ENCODE peak calls at places on chromosomes 5 and 9, in six cellular contexts. One of them, this sample, is unnamed.

GRCh38 chr5:37738057-37738691 is 101.7 kb downstream of the GDNF start:
- DNase-seq in effector memory CD4-positive, alpha-beta T cell: no peak
- DNase-seq in A549: no peak
- DNase-seq in IMR-90: peak; percentile 93
- DNase-seq in ovary: no peak
- DNase-seq in aorta: no peak
- DNase-seq in this sample: peak; percentile 68

GRCh38 chr5:176542596-176543427 is 5.6 kb upstream of the RNF44 start:
- DNase-seq in aorta: no peak
- DNase-seq in IMR-90: peak; percentile 23
- DNase-seq in effector memory CD4-positive, alpha-beta T cell: no peak
- DNase-seq in ovary: peak; percentile 48
- DNase-seq in A549: no peak
- DNase-seq in this sample: peak; percentile 32

GRCh38 chr9:129318121-129319075 is 140.3 kb upstream of the IER5L start:
- DNase-seq in ovary: peak; percentile 61
- DNase-seq in IMR-90: no peak
- DNase-seq in A549: no peak
- DNase-seq in effector memory CD4-positive, alpha-beta T cell: no peak
- DNase-seq in aorta: peak; percentile 69
- DNase-seq in this sample: no peak

GRCh38 chr5:19240150-19240549 is 747.9 kb downstream of the CDH18 start:
- DNase-seq in A549: no peak
- DNase-seq in effector memory CD4-positive, alpha-beta T cell: no peak
- DNase-seq in IMR-90: no peak
- DNase-seq in ovary: no peak
- DNase-seq in aorta: no peak
- DNase-seq in this sample: no peak

GRCh38 chr9:117543089-117543488 is 128.2 kb upstream of the ASTN2 start:
- DNase-seq in ovary: no peak
- DNase-seq in IMR-90: no peak
- DNase-seq in effector memory CD4-positive, alpha-beta T cell: no peak
- DNase-seq in aorta: no peak
- DNase-seq in A549: no peak
- DNase-seq in this sample: no peak

GRCh38 chr5:77563475-77563874 is 71.4 kb upstream of the WDR41 start:
- DNase-seq in A549: no peak
- DNase-seq in ovary: no peak
- DNase-seq in aorta: no peak
- DNase-seq in IMR-90: no peak
- DNase-seq in effector memory CD4-positive, alpha-beta T cell: no peak
- DNase-seq in this sample: no peak

GRCh38 chr5:133293953-133294352 is 242.1 kb downstream of the HSPA4 start:
- DNase-seq in IMR-90: no peak
- DNase-seq in aorta: no peak
- DNase-seq in ovary: no peak
- DNase-seq in A549: no peak
- DNase-seq in effector memory CD4-positive, alpha-beta T cell: no peak
- DNase-seq in this sample: no peak

GRCh38 chr5:96373006-96373405 is 60.0 kb downstream of the PCSK1 start:
- DNase-seq in ovary: no peak
- DNase-seq in A549: no peak
- DNase-seq in effector memory CD4-positive, alpha-beta T cell: no peak
- DNase-seq in IMR-90: no peak
- DNase-seq in aorta: no peak
- DNase-seq in this sample: no peak

GRCh38 chr9:16058131-16058549 is 505.3 kb downstream of the CCDC171 start:
- DNase-seq in ovary: no peak
- DNase-seq in IMR-90: peak; percentile 86
- DNase-seq in effector memory CD4-positive, alpha-beta T cell: no peak
- DNase-seq in A549: no peak
- DNase-seq in aorta: no peak
- DNase-seq in this sample: peak; percentile 47

GRCh38 chr5:143401253-143401845 is 2.1 kb downstream of the NR3C1 start:
- DNase-seq in aorta: no peak
- DNase-seq in IMR-90: peak; percentile 52
- DNase-seq in effector memory CD4-positive, alpha-beta T cell: no peak
- DNase-seq in ovary: no peak
- DNase-seq in A549: no peak
- DNase-seq in this sample: no peak

GRCh38 chr5:57034517-57034916 is 82.6 kb upstream of the MIER3 start:
- DNase-seq in ovary: no peak
- DNase-seq in aorta: no peak
- DNase-seq in IMR-90: no peak
- DNase-seq in A549: no peak
- DNase-seq in effector memory CD4-positive, alpha-beta T cell: no peak
- DNase-seq in this sample: no peak

GRCh38 chr5:4905674-4906528 is 234.2 kb upstream of the ADAMTS16 start:
- DNase-seq in A549: no peak
- DNase-seq in aorta: peak; percentile 66
- DNase-seq in ovary: peak; percentile 78
- DNase-seq in effector memory CD4-positive, alpha-beta T cell: no peak
- DNase-seq in IMR-90: no peak
- DNase-seq in this sample: no peak

GRCh38 chr9:113187935-113188595 is 33.0 kb downstream of the FKBP15 start:
- DNase-seq in A549: peak; percentile 22
- DNase-seq in IMR-90: peak; percentile 94
- DNase-seq in ovary: no peak
- DNase-seq in aorta: peak; percentile 80
- DNase-seq in effector memory CD4-positive, alpha-beta T cell: no peak
- DNase-seq in this sample: peak; percentile 55

GRCh38 chr5:177438468-177438867 is 8.1 kb upstream of the PRR7 start:
- DNase-seq in aorta: no peak
- DNase-seq in effector memory CD4-positive, alpha-beta T cell: no peak
- DNase-seq in A549: no peak
- DNase-seq in IMR-90: no peak
- DNase-seq in ovary: no peak
- DNase-seq in this sample: no peak

GRCh38 chr5:98997000-98997399 is 68.2 kb upstream of the CHD1 start:
- DNase-seq in aorta: no peak
- DNase-seq in effector memory CD4-positive, alpha-beta T cell: no peak
- DNase-seq in A549: no peak
- DNase-seq in ovary: no peak
- DNase-seq in IMR-90: peak; percentile 29
- DNase-seq in this sample: no peak

GRCh38 chr9:137811283-137811870 is 66.2 kb upstream of the CACNA1B start:
- DNase-seq in effector memory CD4-positive, alpha-beta T cell: no peak
- DNase-seq in aorta: no peak
- DNase-seq in A549: no peak
- DNase-seq in IMR-90: no peak
- DNase-seq in ovary: no peak
- DNase-seq in this sample: no peak

GRCh38 chr5:96927008-96927407 is 8.9 kb upstream of the LNPEP start:
- DNase-seq in aorta: no peak
- DNase-seq in effector memory CD4-positive, alpha-beta T cell: no peak
- DNase-seq in ovary: no peak
- DNase-seq in A549: no peak
- DNase-seq in IMR-90: peak; percentile 28
- DNase-seq in this sample: no peak

GRCh38 chr9:33739407-33739806 is 56.0 kb upstream of the PRSS3 start:
- DNase-seq in A549: no peak
- DNase-seq in ovary: no peak
- DNase-seq in effector memory CD4-positive, alpha-beta T cell: no peak
- DNase-seq in IMR-90: no peak
- DNase-seq in aorta: no peak
- DNase-seq in this sample: no peak

GRCh38 chr5:132901036-132901435 is 27.6 kb downstream of the LEAP2 start:
- DNase-seq in A549: no peak
- DNase-seq in IMR-90: no peak
- DNase-seq in aorta: no peak
- DNase-seq in effector memory CD4-positive, alpha-beta T cell: no peak
- DNase-seq in ovary: no peak
- DNase-seq in this sample: no peak

GRCh38 chr5:133421394-133421793 is 190.9 kb downstream of the FSTL4 start:
- DNase-seq in ovary: no peak
- DNase-seq in effector memory CD4-positive, alpha-beta T cell: no peak
- DNase-seq in A549: peak; percentile 23
- DNase-seq in IMR-90: no peak
- DNase-seq in aorta: no peak
- DNase-seq in this sample: peak; percentile 19

GRCh38 chr9:88927510-88927909 is 63.8 kb upstream of the S1PR3 start:
- DNase-seq in A549: no peak
- DNase-seq in effector memory CD4-positive, alpha-beta T cell: no peak
- DNase-seq in IMR-90: no peak
- DNase-seq in aorta: no peak
- DNase-seq in ovary: no peak
- DNase-seq in this sample: no peak

GRCh38 chr5:160390787-160391696 is 8.8 kb downstream of the FAM200C start:
- DNase-seq in A549: no peak
- DNase-seq in aorta: no peak
- DNase-seq in effector memory CD4-positive, alpha-beta T cell: no peak
- DNase-seq in IMR-90: peak; percentile 36
- DNase-seq in ovary: no peak
- DNase-seq in this sample: peak; percentile 40

GRCh38 chr5:32828492-32828891 is 117.4 kb downstream of the NPR3 start:
- DNase-seq in IMR-90: peak; percentile 28
- DNase-seq in aorta: no peak
- DNase-seq in effector memory CD4-positive, alpha-beta T cell: no peak
- DNase-seq in ovary: no peak
- DNase-seq in A549: no peak
- DNase-seq in this sample: no peak

GRCh38 chr5:30650311-30650710 is 543.2 kb upstream of the CDH6 start:
- DNase-seq in IMR-90: no peak
- DNase-seq in A549: no peak
- DNase-seq in effector memory CD4-positive, alpha-beta T cell: no peak
- DNase-seq in ovary: no peak
- DNase-seq in aorta: no peak
- DNase-seq in this sample: no peak

GRCh38 chr9:33765411-33765810 is 29.9 kb upstream of the PRSS3 start:
- DNase-seq in effector memory CD4-positive, alpha-beta T cell: no peak
- DNase-seq in ovary: no peak
- DNase-seq in aorta: no peak
- DNase-seq in IMR-90: peak; percentile 70
- DNase-seq in A549: no peak
- DNase-seq in this sample: no peak

GRCh38 chr5:160064979-160065619 is 54.2 kb downstream of the PWWP2A start:
- DNase-seq in effector memory CD4-positive, alpha-beta T cell: no peak
- DNase-seq in A549: no peak
- DNase-seq in IMR-90: no peak
- DNase-seq in ovary: no peak
- DNase-seq in aorta: no peak
- DNase-seq in this sample: no peak

DNA sequence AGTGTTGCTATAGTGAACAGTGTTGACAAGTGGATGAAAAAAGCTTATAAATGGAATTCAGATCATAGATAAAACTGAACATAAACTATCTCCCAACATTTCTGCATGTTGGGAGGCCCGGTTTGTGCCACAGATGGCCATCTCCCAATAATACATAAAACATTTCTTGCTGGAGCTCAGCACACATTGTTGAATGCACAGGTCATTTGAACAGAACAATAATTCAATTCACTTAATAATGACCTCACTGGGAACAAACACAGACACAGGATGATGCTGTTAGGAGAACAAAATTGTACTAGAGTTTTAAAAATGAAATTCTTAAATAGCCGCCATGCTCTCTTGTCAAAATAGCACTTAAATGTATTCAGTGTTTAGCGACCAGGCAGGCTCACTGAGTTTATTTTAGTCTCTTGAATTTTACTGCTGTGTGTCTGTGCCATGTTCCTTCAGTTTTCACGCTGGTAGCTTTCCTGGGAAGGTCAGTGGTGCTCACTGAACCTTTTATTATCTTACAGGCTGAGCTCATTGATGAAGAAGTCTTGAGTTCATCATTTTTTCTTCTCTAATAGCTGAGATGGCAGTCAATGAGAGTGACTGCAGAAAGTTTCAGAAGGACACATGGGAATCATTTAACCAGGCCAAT is 85.0 kb upstream of the SSBP2 start:
- DNase-seq in effector memory CD4-positive, alpha-beta T cell: no peak
- DNase-seq in A549: no peak
- DNase-seq in IMR-90: peak; percentile 16
- DNase-seq in ovary: no peak
- DNase-seq in aorta: no peak
- DNase-seq in this sample: no peak
- H3K27ac ChIP-seq in effector memory CD4-positive, alpha-beta T cell: no peak overlapping the region
- H3K27ac ChIP-seq in A549: no peak overlapping the region
- H3K27ac ChIP-seq in IMR-90: no peak overlapping the region
- H3K27ac ChIP-seq in ovary: no peak overlapping the region
- H3K27ac ChIP-seq in aorta: no peak overlapping the region
- H3K27ac ChIP-seq in this sample: no peak overlapping the region

DNA sequence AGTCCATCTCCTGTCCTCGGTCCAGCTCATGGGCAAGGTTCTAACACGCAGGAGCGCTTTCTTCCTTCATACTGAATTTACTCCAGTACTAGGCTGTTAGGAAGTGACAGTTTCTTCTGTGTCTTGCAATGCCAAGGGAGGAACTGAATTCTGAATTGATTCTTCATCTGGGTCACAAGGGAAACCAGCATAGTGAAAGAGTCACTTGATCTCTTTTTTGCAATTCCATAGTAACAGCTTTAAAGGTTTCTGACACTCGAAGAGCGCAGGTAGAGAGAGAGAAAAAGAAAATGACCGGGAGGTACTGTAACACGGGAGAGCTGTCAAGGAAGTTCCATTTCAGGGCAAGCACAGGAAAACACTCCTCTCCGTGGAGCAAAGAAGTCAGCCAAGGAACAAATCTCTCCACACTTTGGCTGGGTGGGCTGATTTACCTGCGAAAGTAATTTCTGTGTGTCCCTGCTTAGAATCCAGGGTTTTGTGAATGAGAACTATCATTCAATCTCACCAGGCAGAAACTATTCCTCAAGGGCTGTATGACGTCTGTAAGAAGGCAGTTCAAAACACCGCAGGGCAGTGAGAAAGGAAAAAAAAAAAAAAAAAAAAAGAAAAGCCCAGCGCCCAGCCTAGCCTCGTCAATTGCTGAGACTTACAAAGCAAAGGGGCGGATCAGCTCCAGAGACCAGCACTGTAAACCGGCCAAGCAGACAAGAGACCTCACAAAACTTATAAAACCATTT is 617.8 kb downstream of the PDE4D start:
- DNase-seq in ovary: no peak
- DNase-seq in effector memory CD4-positive, alpha-beta T cell: no peak
- DNase-seq in IMR-90: peak; percentile 6
- DNase-seq in A549: no peak
- DNase-seq in aorta: no peak
- DNase-seq in this sample: peak; percentile 65
- H3K4me3 ChIP-seq in ovary: peak overlapping the region; percentile 37
- H3K4me3 ChIP-seq in effector memory CD4-positive, alpha-beta T cell: no peak overlapping the region
- H3K4me3 ChIP-seq in IMR-90: peak overlapping the region; percentile 32
- H3K4me3 ChIP-seq in A549: peak overlapping the region; percentile 54
- H3K4me3 ChIP-seq in aorta: peak overlapping the region; percentile 93
- H3K4me3 ChIP-seq in this sample: peak overlapping the region; percentile 36

DNA sequence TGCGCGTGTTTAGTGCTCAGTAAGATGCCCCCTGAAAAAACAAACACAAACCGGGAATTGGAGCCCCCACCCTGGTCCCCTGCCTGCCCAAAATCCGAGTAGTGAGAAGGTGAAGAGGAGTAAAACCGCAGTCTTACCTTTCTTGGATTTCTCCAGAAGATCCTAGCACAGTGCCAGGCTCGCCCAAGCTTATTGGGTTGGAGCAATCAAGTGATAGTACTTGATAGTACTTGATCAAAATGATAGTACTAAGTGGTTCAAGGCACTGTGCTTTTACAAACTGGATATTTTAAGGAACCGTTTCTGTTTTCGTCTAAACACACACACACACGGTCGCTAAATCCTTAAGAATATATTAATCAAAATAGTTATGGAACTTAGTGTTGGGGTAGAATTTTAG is 2.8 kb upstream of the TRAF1 start:
- DNase-seq in effector memory CD4-positive, alpha-beta T cell: no peak
- DNase-seq in IMR-90: no peak
- DNase-seq in ovary: no peak
- DNase-seq in A549: no peak
- DNase-seq in aorta: no peak
- DNase-seq in this sample: no peak
- H3K4me1 ChIP-seq in effector memory CD4-positive, alpha-beta T cell: peaks cover 90% of the 10 kb centered on the region
- H3K4me1 ChIP-seq in IMR-90: peaks cover 27% of the 10 kb centered on the region
- H3K4me1 ChIP-seq in ovary: peaks cover 22% of the 10 kb centered on the region
- H3K4me1 ChIP-seq in A549: peaks cover 28% of the 10 kb centered on the region
- H3K4me1 ChIP-seq in aorta: peaks cover 11% of the 10 kb centered on the region
- H3K4me1 ChIP-seq in this sample: peaks cover 44% of the 10 kb centered on the region

GRCh38 chr9:127974002-127974768 is 6.6 kb downstream of the EEIG1 start:
- DNase-seq in A549: no peak
- DNase-seq in ovary: no peak
- DNase-seq in effector memory CD4-positive, alpha-beta T cell: no peak
- DNase-seq in aorta: no peak
- DNase-seq in IMR-90: no peak
- DNase-seq in this sample: no peak
- H3K27ac ChIP-seq in A549: peak overlapping the region; percentile 98
- H3K27ac ChIP-seq in ovary: no peak overlapping the region
- H3K27ac ChIP-seq in effector memory CD4-positive, alpha-beta T cell: peak overlapping the region; percentile 90
- H3K27ac ChIP-seq in aorta: no peak overlapping the region
- H3K27ac ChIP-seq in IMR-90: no peak overlapping the region
- H3K27ac ChIP-seq in this sample: no peak overlapping the region